ENCODE peak calls at places on chromosomes 5 and 9, in five cellular contexts. K is posterior cingulate gyrus, L is cardiac muscle cell, V is B cell, I is HT-29. R is an unnamed sample.

GRCh38 chr9:99431103-99431502 is 209.0 kb downstream of the SEC61B start:
- DNase-seq in V (no peak), L (no peak), I (no peak), K (no peak), R (no peak)

GRCh38 chr9:117703538-117703937 is 665 bp upstream of the TLR4 start:
- DNase-seq in V (no peak), I (no peak), K (no peak), L (no peak), R (no peak)

GRCh38 chr5:139148306-139148705 is 49.9 kb downstream of the SIL1 start:
- DNase-seq in K (no peak), V (no peak), L (no peak), I (no peak), R (no peak)

GRCh38 chr9:121888438-121888775 is 204.7 kb downstream of the TTLL11 start:
- DNase-seq in L (no peak), V (no peak), K (no peak), I (no peak), R (no peak)

GRCh38 chr9:2639786-2640185 is 18.2 kb downstream of the VLDLR start:
- DNase-seq in L (no peak), I (no peak), K (no peak), V (no peak), R (no peak)

GRCh38 chr5:179413086-179413690 is 67.9 kb upstream of the ADAMTS2 start:
- DNase-seq in K (no peak), V (no peak), I (no peak), L (no peak), R (no peak)

GRCh38 chr9:125509476-125509875 is 197.5 kb downstream of the MAPKAP1 start:
- DNase-seq in K (no peak), V (no peak), L (peak), I (no peak), R (peak)

GRCh38 chr5:132365213-132365612 is 4.3 kb upstream of the SLC22A5 start:
- DNase-seq in L (no peak), I (no peak), V (no peak), K (no peak), R (no peak)

GRCh38 chr5:24491482-24491881 is 153.3 kb downstream of the CDH10 start:
- DNase-seq in L (no peak), V (no peak), I (no peak), K (no peak), R (no peak)

GRCh38 chr5:160448886-160449285 is 27.2 kb downstream of the PTTG1 start:
- DNase-seq in V (no peak), K (no peak), I (no peak), L (no peak), R (peak)

GRCh38 chr5:179806250-179807045 is at the start of gene MGAT4B:
- DNase-seq in I (peak), L (peak), V (peak), K (peak), R (peak)

GRCh38 chr5:78127875-78128274 is 166.6 kb downstream of the AP3B1 start:
- DNase-seq in L (peak), K (no peak), V (no peak), I (peak), R (peak)

GRCh38 chr5:65861830-65862241 is 64.5 kb upstream of the ERBIN start:
- DNase-seq in K (no peak), I (no peak), L (no peak), V (no peak), R (no peak)

GRCh38 chr9:76932778-76933177 is 26.9 kb upstream of the PRUNE2 start:
- DNase-seq in I (no peak), L (peak), K (no peak), V (no peak), R (no peak)

R was measured in NCI-H82.